ENCODE peak calls at places on chromosomes 5 and 9, in four cellular contexts. M is WTC11, Z is HepG2, X is K562. P is an unnamed sample.

GRCh38 chr5:149337746-149338145 is 7.6 kb upstream of the GRPEL2 start:
- DNase-seq in M (no peak), Z (no peak), X (no peak), P (no peak)

GRCh38 chr9:129311638-129312037 is 133.6 kb upstream of the IER5L start:
- DNase-seq in M (no peak), Z (no peak), X (no peak), P (no peak)

GRCh38 chr9:127796899-127797370 is 5.7 kb upstream of the FPGS start:
- DNase-seq in M (no peak), Z (no peak), X (no peak), P (no peak)

GRCh38 chr5:67202830-67203229 is 6.2 kb upstream of the CD180 start:
- DNase-seq in M (no peak), Z (no peak), X (no peak), P (no peak)

GRCh38 chr9:113957778-113958430 is 81.8 kb downstream of the ZNF618 start:
- DNase-seq in M (no peak), Z (no peak), X (no peak), P (peak; percentile 52)

GRCh38 chr5:96279796-96280542 is 153.1 kb downstream of the PCSK1 start:
- DNase-seq in M (no peak), Z (peak; percentile 62), X (no peak), P (peak; percentile 10)

GRCh38 chr9:12775373-12775962 is 648 bp downstream of the LURAP1L start:
- DNase-seq in M (peak; percentile 40), Z (no peak), X (no peak), P (no peak)

GRCh38 chr5:96338624-96339023 is 94.4 kb downstream of the PCSK1 start:
- DNase-seq in M (no peak), Z (peak; percentile 54), X (no peak), P (no peak)

GRCh38 chr5:97042981-97043380 is 99.4 kb downstream of the LIX1 start:
- DNase-seq in M (no peak), Z (no peak), X (no peak), P (no peak)

GRCh38 chr5:57207007-57207653 is 33.3 kb downstream of the GPBP1 start:
- DNase-seq in M (no peak), Z (no peak), X (no peak), P (no peak)

GRCh38 chr5:91225848-91226686 is 157.1 kb downstream of the ARRDC3 start:
- DNase-seq in M (peak; percentile 74), Z (peak; percentile 24), X (peak; percentile 50), P (peak; percentile 59)

GRCh38 chr5:97846646-97847045 is 663.6 kb upstream of the RIOK2 start:
- DNase-seq in M (no peak), Z (no peak), X (no peak), P (no peak)

GRCh38 chr9:71783120-71783523 is 14.8 kb upstream of the CEMIP2 start:
- DNase-seq in M (no peak), Z (peak; percentile 45), X (peak; percentile 23), P (no peak)

GRCh38 chr9:77714077-77714549 is 66.0 kb upstream of the GNA14 start:
- DNase-seq in M (no peak), Z (no peak), X (no peak), P (no peak)

GRCh38 chr5:448061-448765 is 5.2 kb downstream of the EXOC3 start:
- DNase-seq in M (peak; percentile 12), Z (no peak), X (no peak), P (no peak)

GRCh38 chr9:96398582-96399334 is 15.2 kb upstream of the SLC35D2 start:
- DNase-seq in M (no peak), Z (no peak), X (no peak), P (no peak)

GRCh38 chr5:107672212-107673105 is 1.7 kb upstream of the EFNA5 start:
- DNase-seq in M (peak; percentile 87), Z (peak; percentile 15), X (peak; percentile 31), P (peak; percentile 99)

GRCh38 chr5:72364961-72365360 is 44.8 kb downstream of the PTCD2 start:
- DNase-seq in M (no peak), Z (no peak), X (no peak), P (no peak)
- TF ChIP-seq NR3C1 in M (no peak), Z (no peak), X (no peak), P (no peak)

DNA sequence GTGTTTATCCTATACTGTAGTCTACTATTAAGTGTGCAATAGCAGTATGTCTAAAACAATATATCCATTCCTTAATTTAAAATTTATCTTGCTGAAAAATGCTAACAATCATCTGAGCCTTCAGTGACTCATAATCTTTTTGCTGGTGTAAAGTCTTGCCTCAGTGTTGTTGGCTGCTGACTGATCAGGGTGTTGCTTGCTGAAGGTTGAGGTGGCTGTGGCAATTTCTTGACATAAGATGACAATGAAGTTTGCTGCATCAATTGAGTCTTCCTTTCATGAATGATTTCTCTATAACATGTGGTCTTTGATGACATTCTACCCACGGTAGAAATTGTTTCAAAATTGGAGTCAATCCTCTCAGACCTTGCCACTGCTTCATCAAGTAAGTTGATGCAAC is 24.3 kb upstream of the SPEF2 start:
- DNase-seq in M (no peak), Z (no peak), X (no peak), P (no peak)
- TF ChIP-seq NR3C1 in M (no peak), Z (no peak), X (no peak), P (no peak)

DNA sequence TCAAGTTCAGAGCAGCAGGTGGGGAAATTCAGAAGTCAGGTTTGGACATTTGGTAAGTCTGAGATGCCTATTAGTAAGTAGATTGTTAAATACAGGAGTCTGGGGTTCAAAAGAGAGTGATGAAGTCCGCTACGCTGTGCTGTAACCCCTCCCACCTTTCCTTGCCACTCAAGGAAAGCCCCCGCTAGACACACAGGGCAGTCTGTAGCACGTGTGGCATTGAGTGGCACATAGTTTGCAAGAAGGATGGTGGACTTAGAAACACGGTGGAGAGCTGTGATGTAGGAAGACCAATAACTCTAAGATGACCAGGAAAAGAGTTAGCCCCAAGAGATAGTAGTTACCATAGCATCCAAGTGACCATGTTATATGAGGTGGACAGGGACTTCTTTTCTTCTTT is 44.7 kb upstream of the FSTL4 start:
- DNase-seq in M (no peak), Z (no peak), X (no peak), P (no peak)
- TF ChIP-seq NR3C1 in M (no peak), Z (no peak), X (no peak), P (no peak)

DNA sequence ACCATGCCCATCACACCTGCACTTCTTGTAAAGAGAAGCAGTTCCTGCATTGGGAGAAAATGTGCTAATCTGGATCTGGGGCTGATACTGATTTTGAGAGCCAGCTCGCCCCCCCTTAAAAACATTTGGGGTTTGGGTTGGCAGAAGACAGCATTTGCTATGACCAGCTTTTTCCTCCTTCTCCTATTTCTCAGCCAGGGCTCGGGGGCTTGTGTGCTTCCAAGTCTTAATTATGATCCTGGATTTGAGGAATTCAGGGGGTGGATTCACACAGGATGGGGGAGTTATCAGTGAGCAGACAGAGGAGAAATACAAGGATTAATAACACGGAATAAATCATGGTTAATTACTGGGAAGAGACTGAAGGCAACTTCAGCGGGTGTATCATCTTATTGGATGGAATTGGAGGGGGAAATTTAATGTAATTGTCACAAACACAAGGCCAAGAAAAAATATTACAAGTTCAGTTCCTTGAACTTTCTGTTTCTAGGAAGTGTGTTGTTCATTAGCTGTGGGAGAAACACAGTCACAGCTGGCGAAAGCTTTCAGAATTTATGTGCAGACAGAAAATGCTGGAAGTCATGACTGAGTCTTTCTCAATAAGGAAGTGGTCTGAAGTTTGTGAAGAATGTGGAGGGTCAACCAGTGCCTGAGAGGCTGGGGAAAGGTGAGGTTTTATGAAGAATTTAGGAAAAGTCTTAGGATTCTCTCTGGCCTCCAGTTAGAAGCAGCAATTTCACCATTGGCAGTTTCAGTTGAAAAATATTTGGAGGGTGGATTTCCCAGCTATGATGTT is 15.2 kb downstream of the C9orf152 start:
- DNase-seq in M (no peak), Z (no peak), X (no peak), P (no peak)
- TF ChIP-seq NR3C1 in M (no peak), Z (no peak), X (no peak), P (no peak)

DNA sequence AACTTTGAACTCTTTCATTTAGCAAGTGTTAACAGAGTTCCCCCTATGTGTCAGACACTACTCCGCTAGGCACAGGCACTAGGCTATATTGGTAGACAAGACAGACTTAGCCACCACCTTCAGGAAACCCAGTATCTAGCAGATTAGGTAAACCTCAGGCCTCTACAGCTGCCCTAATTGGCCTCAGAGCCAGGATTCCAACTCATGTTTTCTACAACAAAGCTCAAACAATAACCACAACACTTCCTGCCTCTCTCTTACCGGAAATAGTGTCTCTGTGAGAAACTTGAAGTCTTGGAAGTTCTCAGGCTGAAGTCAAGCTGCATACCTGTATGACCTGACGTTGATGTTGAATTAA is 116.6 kb upstream of the SLC44A1 start:
- DNase-seq in M (no peak), Z (no peak), X (no peak), P (no peak)
- TF ChIP-seq NR3C1 in M (no peak), Z (no peak), X (no peak), P (no peak)